ENCODE peak calls at places on chromosomes 3 and 15, in seven cellular contexts. F is HCT116, L is H1, T is HepG2, W is SK-N-SH, Z is K562, G is GM12878. R is an unnamed sample.

GRCh38 chr3:139258276-139258675 is 85.5 kb upstream of the MRPS22 start:
- DNase-seq in Z (no peak), F (no peak), L (peak; percentile 8), W (no peak), G (no peak), T (no peak), R (no peak)

GRCh38 chr3:151182349-151183079 is 20.5 kb downstream of the GPR171 start:
- DNase-seq in W (peak; percentile 24), L (no peak), T (no peak), Z (no peak), G (no peak), F (no peak), R (no peak)

GRCh38 chr3:77254967-77255831 is 215.3 kb downstream of the ROBO2 start:
- DNase-seq in L (peak; percentile 62), T (peak; percentile 54), G (no peak), W (peak; percentile 65), F (no peak), Z (peak; percentile 45), R (peak; percentile 75)

GRCh38 chr15:52481915-52482314 is 46.8 kb downstream of the MYO5A start:
- DNase-seq in Z (no peak), L (no peak), W (no peak), T (no peak), F (peak; percentile 13), G (peak; percentile 81), R (no peak)

GRCh38 chr3:49132437-49133225 is at the start of gene LAMB2:
- DNase-seq in T (peak; percentile 79), L (peak; percentile 88), G (no peak), F (peak; percentile 66), W (peak; percentile 86), Z (peak; percentile 70), R (peak; percentile 64)

GRCh38 chr15:58669108-58669507 is 80.4 kb downstream of the ADAM10 start:
- DNase-seq in G (no peak), L (no peak), W (no peak), T (no peak), Z (peak; percentile 58), F (no peak), R (no peak)

GRCh38 chr15:44836094-44836493 is 99.8 kb downstream of the TRIM69 start:
- DNase-seq in W (no peak), T (peak; percentile 97), L (no peak), F (no peak), G (no peak), Z (no peak), R (no peak)

GRCh38 chr3:42507252-42507651 is 4.8 kb downstream of the VIPR1 start:
- DNase-seq in L (no peak), Z (no peak), T (no peak), G (no peak), W (no peak), F (no peak), R (peak; percentile 92)

GRCh38 chr3:189316296-189317019 is 144.7 kb downstream of the TPRG1 start:
- DNase-seq in F (no peak), Z (no peak), G (no peak), W (no peak), L (no peak), T (peak; percentile 3), R (peak; percentile 56)

GRCh38 chr3:37762286-37762685 is 99.4 kb upstream of the CTDSPL start:
- DNase-seq in G (no peak), T (no peak), L (no peak), W (no peak), Z (no peak), F (no peak), R (no peak)

GRCh38 chr3:193843447-193844301 is 250.7 kb downstream of the OPA1 start:
- DNase-seq in L (no peak), G (peak; percentile 36), T (peak; percentile 70), F (no peak), Z (peak; percentile 74), W (no peak), R (no peak)

DNA sequence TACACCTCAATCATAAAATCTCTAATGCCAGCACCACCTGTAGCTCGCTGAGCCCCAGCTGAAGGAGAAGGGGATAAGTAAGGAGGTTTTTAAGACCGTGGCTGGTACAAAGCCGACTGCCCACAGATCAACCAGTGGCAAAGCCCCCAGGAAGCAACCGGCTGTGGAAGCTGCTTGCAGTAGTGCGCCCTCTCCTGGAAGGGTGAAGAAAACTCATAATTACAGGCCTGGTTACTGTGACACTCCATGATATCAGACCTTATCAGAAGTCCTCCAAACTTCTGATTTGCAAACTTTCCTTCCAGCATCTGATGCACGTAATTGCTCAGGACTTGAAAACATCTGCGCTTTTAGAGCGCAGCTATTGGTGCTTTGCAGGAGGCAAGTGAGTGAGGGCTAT is 63.1 kb upstream of the MCTP2 start:
- DNase-seq in Z (peak; percentile 17), F (peak; percentile 23), T (peak; percentile 6), W (no peak), G (no peak), L (no peak), R (no peak)
- TF ChIP-seq JUND in Z (no peak), F (no peak), T (no peak), W (no peak), G (no peak), L (no peak), R (no peak)

GRCh38 chr15:62472616-62473299 is 307.7 kb upstream of the C2CD4B start:
- DNase-seq in T (peak; percentile 54), L (no peak), W (no peak), F (no peak), Z (no peak), G (no peak), R (peak; percentile 45)

GRCh38 chr15:62469478-62469873 is 304.4 kb upstream of the C2CD4B start:
- DNase-seq in L (no peak), Z (no peak), F (no peak), G (no peak), W (no peak), T (no peak), R (no peak)

GRCh38 chr15:62474021-62474770 is 309.1 kb upstream of the C2CD4B start:
- DNase-seq in F (no peak), L (no peak), W (no peak), T (no peak), G (no peak), Z (no peak), R (no peak)

GRCh38 chr15:62474771-62475124 is 309.7 kb upstream of the C2CD4B start:
- DNase-seq in T (no peak), L (no peak), Z (no peak), W (no peak), F (no peak), G (no peak), R (no peak)

DNA sequence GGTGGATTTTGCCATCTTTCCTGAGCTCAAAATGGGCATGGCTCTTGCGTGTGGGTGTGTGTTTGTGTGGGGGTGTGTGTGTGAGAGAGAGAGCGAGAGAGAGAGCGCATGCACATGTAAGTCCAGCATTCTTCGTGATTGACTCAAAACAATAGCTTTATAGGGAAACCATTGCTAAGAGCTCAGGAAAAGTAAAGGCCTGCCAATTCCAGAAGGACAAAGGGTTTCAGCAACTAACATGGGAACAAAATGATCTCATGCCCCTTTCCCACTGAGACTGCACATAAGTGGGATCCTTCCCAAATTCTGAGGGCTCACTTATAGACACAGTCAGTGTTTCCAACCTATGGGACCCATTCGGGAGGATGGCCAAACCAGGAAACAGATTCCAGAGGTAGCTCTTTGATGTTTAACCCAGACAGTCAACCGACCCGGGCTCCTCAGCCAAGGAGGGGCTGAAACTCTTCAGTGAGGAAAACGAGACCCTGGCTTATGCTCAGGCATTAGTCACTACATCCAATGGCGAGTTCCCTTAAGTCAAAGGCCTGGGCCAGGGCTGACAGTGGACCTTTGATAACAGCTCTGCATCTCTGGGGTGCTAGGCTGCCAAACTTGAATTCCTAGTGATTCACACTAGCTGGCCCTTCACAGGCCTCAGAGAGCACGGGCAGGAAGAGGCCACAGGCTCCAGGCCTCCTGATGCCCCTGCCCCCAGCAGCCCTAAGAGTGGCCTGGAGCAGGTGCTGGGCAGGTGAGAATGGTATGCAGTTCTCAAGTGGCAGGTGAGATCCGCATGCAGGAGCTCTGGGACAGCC is 305.0 kb upstream of the C2CD4B start:
- DNase-seq in G (no peak), T (peak; percentile 12), Z (no peak), F (peak; percentile 13), L (no peak), W (no peak), R (no peak)
- TF ChIP-seq JUND in G (no peak), T (no peak), Z (no peak), F (no peak), L (no peak), W (peak; percentile 21), R (no peak)

DNA sequence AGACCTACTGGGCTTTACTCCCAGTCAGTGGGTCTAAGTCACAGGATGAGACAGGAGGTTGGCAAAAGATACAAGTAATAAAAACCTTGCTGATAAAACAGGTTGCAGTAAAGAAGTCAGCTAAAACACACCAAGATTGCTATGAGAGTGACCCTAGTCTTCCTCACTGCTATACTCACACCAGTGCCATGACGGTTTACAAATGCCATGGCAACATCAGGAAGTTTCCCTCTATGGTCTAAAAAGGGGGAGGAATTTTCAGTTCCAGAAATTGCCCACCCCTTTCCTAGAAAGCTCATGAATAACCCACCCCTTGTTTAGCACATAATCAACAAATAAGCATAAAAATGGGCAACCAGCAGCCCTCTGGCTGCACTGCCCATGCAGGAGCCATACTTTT is 966.7 kb upstream of the ROBO1 start:
- DNase-seq in Z (no peak), F (no peak), W (no peak), G (no peak), T (no peak), L (no peak), R (no peak)
- TF ChIP-seq JUND in Z (no peak), F (no peak), W (no peak), G (no peak), T (no peak), L (no peak), R (no peak)

GRCh38 chr3:174439621-174440349 is 419.3 kb upstream of the NAALADL2 start:
- DNase-seq in T (peak; percentile 5), Z (no peak), G (no peak), F (peak; percentile 91), L (no peak), W (no peak), R (peak; percentile 90)
- TF ChIP-seq JUND in T (no peak), Z (no peak), G (no peak), F (peak; percentile 94), L (no peak), W (peak; percentile 75), R (peak; percentile 88)

DNA sequence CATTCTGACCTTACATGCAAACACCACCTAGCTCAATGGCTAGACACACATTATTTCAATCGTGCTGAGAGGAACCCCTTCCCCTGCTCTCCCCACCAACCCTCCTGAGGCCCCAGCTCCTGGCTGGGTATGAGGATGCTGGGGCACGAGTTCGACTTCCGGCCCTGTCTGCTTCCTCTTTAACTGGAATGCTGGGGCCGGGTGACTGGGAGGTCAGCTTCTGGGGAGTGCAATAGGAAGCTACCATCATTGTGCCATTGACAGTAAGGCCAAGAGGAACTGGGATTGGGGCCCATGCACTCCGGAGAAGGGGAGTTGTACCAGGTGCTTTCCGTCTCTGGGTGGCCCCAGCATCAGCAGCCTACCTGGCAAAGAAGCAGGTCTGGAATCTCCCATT is 15.6 kb upstream of the TLE3 start:
- DNase-seq in W (no peak), G (no peak), F (no peak), Z (no peak), T (no peak), L (no peak), R (no peak)
- TF ChIP-seq JUND in W (no peak), G (no peak), F (no peak), Z (no peak), T (no peak), L (no peak), R (no peak)